ENCODE peak calls at places on chromosomes 2 and 18, in eight cellular contexts. Y is neural progenitor cell, G is esophagus squamous epithelium, U is vagina, V is HCT116, M is right lobe of liver, R is stomach, P is ovary. S is an unnamed sample.
A peak's percentile ranks its signal among the peaks of the same experiment; 100 is the strongest.

GRCh38 chr2:174836345-174836999 is 72.2 kb upstream of the CHRNA1 start:
- DNase-seq in M (no peak), V (no peak), U (no peak), R (no peak), G (no peak), P (no peak), Y (no peak), S (no peak)

GRCh38 chr2:20330202-20330601 is 20.4 kb downstream of the PUM2 start:
- DNase-seq in P (no peak), G (no peak), V (no peak), M (no peak), Y (no peak), U (no peak), R (no peak), S (no peak)

GRCh38 chr2:58812766-58813344 is 571.7 kb upstream of the FANCL start:
- DNase-seq in M (no peak), R (no peak), U (no peak), P (no peak), Y (no peak), V (no peak), G (no peak), S (no peak)

GRCh38 chr18:39976771-39977170 is 1978.3 kb upstream of the PIK3C3 start:
- DNase-seq in U (no peak), Y (no peak), M (no peak), G (no peak), R (no peak), V (no peak), P (no peak), S (no peak)

GRCh38 chr2:4763009-4763408 is 929.2 kb upstream of the SOX11 start:
- DNase-seq in P (no peak), Y (peak; percentile 78), R (no peak), G (no peak), V (no peak), U (no peak), M (no peak), S (no peak)

GRCh38 chr2:11914455-11914854 is 168.0 kb downstream of the LPIN1 start:
- DNase-seq in R (no peak), M (no peak), Y (no peak), V (no peak), P (no peak), G (no peak), U (no peak), S (no peak)

GRCh38 chr2:46812381-46813024 is 103.1 kb downstream of the MCFD2 start:
- DNase-seq in V (no peak), R (no peak), M (no peak), G (no peak), Y (peak; percentile 48), U (peak; percentile 94), P (peak; percentile 83), S (peak; percentile 71)

GRCh38 chr2:47907097-47907781 is 941 bp upstream of the FBXO11 start:
- DNase-seq in P (peak; percentile 35), G (no peak), Y (peak; percentile 20), M (peak; percentile 53), V (no peak), U (no peak), R (peak; percentile 34), S (no peak)

GRCh38 chr18:4748975-4749374 is 293.9 kb upstream of the DLGAP1 start:
- DNase-seq in R (no peak), P (no peak), Y (no peak), M (no peak), G (no peak), U (no peak), V (no peak), S (no peak)

GRCh38 chr18:61731169-61731568 is 161.6 kb downstream of the RNF152 start:
- DNase-seq in G (no peak), Y (no peak), U (no peak), P (no peak), R (no peak), V (no peak), M (no peak), S (no peak)

GRCh38 chr2:42147641-42148274 is 21.4 kb upstream of the EML4 start:
- DNase-seq in M (peak; percentile 67), Y (no peak), P (no peak), V (no peak), R (no peak), G (no peak), U (no peak), S (no peak)

GRCh38 chr2:85737961-85738360 is 15.8 kb upstream of the ATOH8 start:
- DNase-seq in M (no peak), P (no peak), V (no peak), U (no peak), Y (no peak), G (no peak), R (no peak), S (no peak)

GRCh38 chr2:113370030-113370429 is 67.5 kb upstream of the ZNG1B start:
- DNase-seq in V (no peak), Y (no peak), P (no peak), M (peak; percentile 57), G (no peak), R (no peak), U (no peak), S (no peak)

GRCh38 chr2:165610591-165611029 is 141.1 kb downstream of the CSRNP3 start:
- DNase-seq in Y (no peak), P (no peak), V (no peak), M (no peak), R (no peak), U (no peak), G (no peak), S (no peak)

GRCh38 chr18:7000484-7001096 is 117.0 kb downstream of the LAMA1 start:
- DNase-seq in P (no peak), M (no peak), V (no peak), U (no peak), G (no peak), R (no peak), Y (peak; percentile 31), S (no peak)

GRCh38 chr18:8339958-8340357 is 269.3 kb upstream of the RAB12 start:
- DNase-seq in V (no peak), P (no peak), R (no peak), Y (no peak), M (no peak), G (no peak), U (no peak), S (peak; percentile 40)

GRCh38 chr2:226544581-226545210 is 254.9 kb downstream of the IRS1 start:
- DNase-seq in Y (no peak), V (no peak), G (no peak), U (no peak), R (no peak), M (no peak), P (no peak), S (no peak)

GRCh38 chr2:184004289-184004944 is 593.9 kb upstream of the ZNF804A start:
- DNase-seq in M (no peak), P (no peak), Y (no peak), G (no peak), R (no peak), U (no peak), V (no peak), S (no peak)

GRCh38 chr18:35817604-35818352 is 154.7 kb upstream of the RMP24 start:
- DNase-seq in V (no peak), G (no peak), R (no peak), M (no peak), U (no peak), Y (no peak), P (no peak), S (no peak)

GRCh38 chr18:75088622-75089211 is 120.2 kb downstream of the PTGR3 start:
- DNase-seq in M (no peak), P (no peak), G (no peak), V (no peak), U (peak; percentile 76), Y (no peak), R (no peak), S (no peak)
- H3K36me3 ChIP-seq in M (no peaks in the 10 kb centered on the region), P (no peaks in the 10 kb centered on the region), G (no peaks in the 10 kb centered on the region), V (no peaks in the 10 kb centered on the region), U (no peaks in the 10 kb centered on the region), Y (no peaks in the 10 kb centered on the region), R (no peaks in the 10 kb centered on the region), S (no peaks in the 10 kb centered on the region)

GRCh38 chr2:80302465-80303005 is 2.0 kb downstream of the LRRTM1 start:
- DNase-seq in R (no peak), M (no peak), G (no peak), U (no peak), V (no peak), P (no peak), Y (no peak), S (no peak)
- H3K4me1 ChIP-seq in R (no peaks in the 10 kb centered on the region), M (no peaks in the 10 kb centered on the region), G (peaks cover 21% of the 10 kb centered on the region), U (no peaks in the 10 kb centered on the region), V (no peaks in the 10 kb centered on the region), P (no peaks in the 10 kb centered on the region), Y (peaks cover 58% of the 10 kb centered on the region), S (peaks cover 17% of the 10 kb centered on the region)

GRCh38 chr2:159157361-159158045 is 129.0 kb downstream of the WDSUB1 start:
- DNase-seq in M (no peak), P (no peak), V (no peak), U (no peak), R (no peak), G (no peak), Y (no peak), S (no peak)
- H3K36me3 ChIP-seq in M (no peaks in the 10 kb centered on the region), P (no peaks in the 10 kb centered on the region), V (no peaks in the 10 kb centered on the region), U (no peaks in the 10 kb centered on the region), R (peaks cover 14% of the 10 kb centered on the region), G (peaks cover 21% of the 10 kb centered on the region), Y (no peaks in the 10 kb centered on the region), S (peaks cover 44% of the 10 kb centered on the region)

DNA sequence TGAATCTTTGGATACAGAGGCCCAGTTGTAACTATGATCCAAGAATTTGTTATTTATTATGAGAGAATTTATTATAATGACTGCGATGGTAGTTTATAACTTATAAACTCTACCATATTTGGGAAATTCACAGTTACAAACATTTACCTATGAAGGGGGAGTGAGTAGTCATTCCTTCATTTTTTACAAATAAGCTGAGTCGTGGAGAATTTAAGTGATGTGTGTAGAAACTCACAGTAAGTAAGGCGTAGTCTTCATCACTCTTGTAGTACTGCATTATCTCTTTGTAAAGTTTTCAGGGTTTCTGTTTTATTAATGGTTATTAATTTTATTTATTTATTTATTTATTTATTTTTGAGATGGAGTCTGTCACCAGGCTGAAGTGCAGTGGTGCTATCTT is 13.5 kb downstream of the CREB1 start:
- DNase-seq in V (no peak), Y (no peak), G (no peak), P (no peak), R (no peak), U (no peak), M (no peak), S (no peak)
- H3K4me1 ChIP-seq in V (no peaks in the 10 kb centered on the region), Y (no peaks in the 10 kb centered on the region), G (peaks cover 6% of the 10 kb centered on the region), P (peaks cover 6% of the 10 kb centered on the region), R (peaks cover under 1% of the 10 kb centered on the region), U (peaks cover 42% of the 10 kb centered on the region), M (peaks cover 7% of the 10 kb centered on the region), S (no peaks in the 10 kb centered on the region)

GRCh38 chr2:189673661-189674373 is 653 bp upstream of the ANKAR start:
- DNase-seq in Y (no peak), V (no peak), R (no peak), G (no peak), P (no peak), M (no peak), U (no peak), S (no peak)

GRCh38 chr2:189674374-189675112 is at the start of gene ANKAR:
- DNase-seq in V (no peak), R (peak; percentile 91), Y (peak; percentile 96), P (peak; percentile 93), M (peak; percentile 94), G (peak; percentile 35), U (no peak), S (peak; percentile 91)

GRCh38 chr2:189669913-189670312 is 4.6 kb upstream of the ANKAR start:
- DNase-seq in G (no peak), M (peak; percentile 75), Y (no peak), R (no peak), V (no peak), U (no peak), P (no peak), S (no peak)
- H3K36me3 ChIP-seq in G (peaks cover 70% of the 10 kb centered on the region), M (peaks cover 32% of the 10 kb centered on the region), Y (peaks cover 3% of the 10 kb centered on the region), R (peaks cover 67% of the 10 kb centered on the region), V (peaks cover 32% of the 10 kb centered on the region), U (peaks cover 2% of the 10 kb centered on the region), P (no peaks in the 10 kb centered on the region), S (peaks cover 78% of the 10 kb centered on the region)

S was measured in heart left ventricle.